ENCODE peak calls at places on chromosomes 1 and 21, in ten cellular contexts. Y is amygdala; N is D721Med; S is T1000; X is NCI-H446 treated with DMSO at 0.1 percent for 48 hours; M is NT2/D1; A is heart right ventricle; O is activated naive CD4-positive, alpha-beta T cell treated with anti-CD3 and anti-CD28 coated beads for 36 hours; D is IMR-90; U is NCI-H1105 treated with DMSO at 0.1 percent for 48 hours. I is an unnamed sample.

GRCh38 chr1:29698033-29698432 is 461.7 kb downstream of the PTPRU start:
- DNase-seq in S (peak; percentile 11), U (peak; percentile 34), N (no peak), A (no peak), O (no peak), M (peak; percentile 68), D (peak; percentile 59), Y (no peak), X (no peak), I (no peak)

GRCh38 chr1:211985556-211986264 is 49.6 kb downstream of the INTS7 start:
- DNase-seq in X (no peak), Y (no peak), M (no peak), D (no peak), U (no peak), N (no peak), O (no peak), S (no peak), A (no peak), I (no peak)

GRCh38 chr1:117013310-117013850 is 11.8 kb downstream of the CD101 start:
- DNase-seq in M (no peak), X (no peak), S (no peak), D (no peak), U (no peak), A (no peak), Y (no peak), O (no peak), N (no peak), I (peak; percentile 68)

GRCh38 chr1:198669023-198669698 is 30.3 kb downstream of the PTPRC start:
- DNase-seq in Y (no peak), O (peak; percentile 46), S (peak; percentile 68), A (no peak), M (no peak), N (no peak), D (peak; percentile 95), X (no peak), U (no peak), I (no peak)

GRCh38 chr21:38266732-38267131 is 9.9 kb downstream of the KCNJ15 start:
- DNase-seq in Y (no peak), S (no peak), O (no peak), N (no peak), M (no peak), U (no peak), D (peak; percentile 50), X (no peak), A (no peak), I (no peak)

GRCh38 chr1:184075040-184076029 is 23.8 kb downstream of the TSEN15 start:
- DNase-seq in A (peak; percentile 67), Y (no peak), X (peak; percentile 69), U (peak; percentile 78), S (no peak), N (no peak), O (peak; percentile 27), M (peak; percentile 48), D (peak; percentile 75), I (peak; percentile 54)

GRCh38 chr1:14571810-14572767 is 26.4 kb upstream of the KAZN start:
- DNase-seq in D (no peak), X (no peak), M (peak; percentile 15), A (no peak), S (no peak), Y (peak; percentile 2), U (no peak), O (peak; percentile 14), N (no peak), I (no peak)

GRCh38 chr21:24375201-24375600 is 1232.1 kb downstream of the MRPL39 start:
- DNase-seq in O (peak; percentile 46), D (no peak), S (no peak), N (no peak), Y (no peak), A (no peak), U (no peak), M (no peak), X (no peak), I (peak; percentile 1)

GRCh38 chr1:94068096-94068830 is 52.7 kb downstream of the ABCA4 start:
- DNase-seq in S (no peak), N (no peak), Y (no peak), A (no peak), X (no peak), U (no peak), D (peak; percentile 76), M (no peak), O (no peak), I (no peak)

GRCh38 chr1:206430031-206430983 is 40.0 kb upstream of the IKBKE start:
- DNase-seq in A (peak; percentile 59), S (no peak), X (no peak), O (no peak), M (no peak), N (no peak), U (no peak), D (peak; percentile 94), Y (no peak), I (no peak)

GRCh38 chr1:198155253-198155652 is 1.5 kb upstream of the NEK7 start:
- DNase-seq in O (no peak), X (peak; percentile 74), A (no peak), N (no peak), M (no peak), U (no peak), D (peak; percentile 71), Y (no peak), S (no peak), I (no peak)

GRCh38 chr1:92571578-92571977 is 84.9 kb upstream of the GFI1 start:
- DNase-seq in S (no peak), Y (no peak), U (no peak), M (no peak), X (no peak), D (no peak), A (no peak), O (no peak), N (no peak), I (no peak)

GRCh38 chr21:39441502-39442475 is 3.8 kb downstream of the LCA5L start:
- DNase-seq in U (peak; percentile 32), O (peak; percentile 60), A (no peak), N (no peak), Y (no peak), M (peak; percentile 52), D (peak; percentile 68), X (no peak), S (no peak), I (peak; percentile 18)

GRCh38 chr1:178046856-178047255 is 47.0 kb upstream of the RASAL2 start:
- DNase-seq in A (no peak), D (no peak), X (no peak), M (no peak), O (no peak), S (no peak), N (no peak), U (no peak), Y (no peak), I (no peak)

GRCh38 chr1:167178831-167179230 is 41.9 kb upstream of the POU2F1 start:
- DNase-seq in O (no peak), M (no peak), N (no peak), S (no peak), D (no peak), Y (no peak), X (no peak), A (no peak), U (no peak), I (no peak)

GRCh38 chr1:67840449-67840848 is 7.2 kb upstream of the GNG12 start:
- DNase-seq in M (peak; percentile 48), S (no peak), U (no peak), X (peak; percentile 48), N (no peak), O (no peak), D (peak; percentile 94), Y (no peak), A (no peak), I (no peak)

GRCh38 chr1:29055160-29055559 is 68.5 kb downstream of the TMEM200B start:
- DNase-seq in A (no peak), M (no peak), O (no peak), S (no peak), N (no peak), U (no peak), D (peak; percentile 47), X (no peak), Y (no peak), I (no peak)

GRCh38 chr21:45592208-45592619 is 50.0 kb upstream of the SLC19A1 start:
- DNase-seq in M (no peak), N (no peak), D (no peak), O (peak; percentile 94), Y (no peak), U (no peak), X (no peak), A (no peak), S (no peak), I (no peak)

GRCh38 chr1:160354388-160354985 is 11.3 kb downstream of the NCSTN start:
- DNase-seq in U (peak; percentile 1), S (no peak), Y (no peak), N (peak; percentile 44), A (no peak), D (peak; percentile 18), X (no peak), M (no peak), O (peak; percentile 22), I (no peak)

GRCh38 chr21:41832230-41833137 is 46.7 kb downstream of the PRDM15 start:
- DNase-seq in S (no peak), X (no peak), Y (no peak), O (no peak), M (no peak), N (no peak), A (no peak), D (no peak), U (no peak), I (no peak)

GRCh38 chr1:188719735-188720134 is 1757.9 kb downstream of the BRINP3 start:
- DNase-seq in D (no peak), O (no peak), A (no peak), Y (no peak), X (no peak), S (no peak), U (no peak), M (no peak), N (no peak), I (no peak)

GRCh38 chr1:173414136-173414535 is 63.0 kb upstream of the PRDX6 start:
- DNase-seq in O (no peak), A (no peak), D (no peak), X (no peak), S (no peak), U (no peak), M (no peak), N (no peak), Y (no peak), I (no peak)

GRCh38 chr1:162302660-162303344 is 73.9 kb downstream of the SPATA46 start:
- DNase-seq in X (no peak), O (no peak), M (no peak), S (no peak), U (no peak), A (no peak), D (peak; percentile 73), N (no peak), Y (no peak), I (no peak)

GRCh38 chr1:153866045-153866850 is 56.5 kb downstream of the GATAD2B start:
- DNase-seq in A (no peak), U (no peak), X (no peak), D (peak; percentile 63), S (no peak), N (no peak), Y (no peak), M (no peak), O (no peak), I (no peak)

GRCh38 chr1:206470692-206471414 is 577 bp downstream of the IKBKE start:
- DNase-seq in N (no peak), D (peak; percentile 90), X (no peak), U (no peak), Y (no peak), M (peak; percentile 56), O (peak; percentile 79), A (no peak), S (no peak), I (no peak)

GRCh38 chr1:174408142-174408541 is 39.6 kb upstream of the GPR52 start:
- DNase-seq in A (no peak), Y (no peak), M (no peak), N (no peak), U (no peak), X (no peak), O (no peak), S (no peak), D (peak; percentile 19), I (no peak)

GRCh38 chr1:153232553-153232952 is 15.2 kb downstream of the PRR9 start:
- DNase-seq in X (no peak), A (no peak), Y (no peak), U (no peak), M (no peak), N (no peak), S (no peak), O (no peak), D (no peak), I (no peak)

GRCh38 chr1:5286244-5286643 is 631.8 kb downstream of the AJAP1 start:
- DNase-seq in S (no peak), N (no peak), X (no peak), A (no peak), U (no peak), D (no peak), O (peak; percentile 66), Y (no peak), M (no peak), I (peak; percentile 4)